ENCODE peak calls at places on chromosomes 11 and 22, in six cellular contexts. One of them, this sample, is unnamed.

GRCh38 chr11:68683952-68684384 is 376 bp upstream of the GAL start:
- DNase-seq in MM.1S: no peak
- DNase-seq in left ventricle myocardium inferior: no peak
- DNase-seq in heart right ventricle: no peak
- DNase-seq in pancreas: no peak
- DNase-seq in neural progenitor cell: no peak
- DNase-seq in this sample: no peak

GRCh38 chr22:44574057-44574456 is 76.0 kb upstream of the RTL6 start:
- DNase-seq in MM.1S: no peak
- DNase-seq in left ventricle myocardium inferior: no peak
- DNase-seq in heart right ventricle: no peak
- DNase-seq in pancreas: no peak
- DNase-seq in neural progenitor cell: no peak
- DNase-seq in this sample: no peak

GRCh38 chr11:100404907-100405306 is 282.2 kb upstream of the ARHGAP42 start:
- DNase-seq in MM.1S: no peak
- DNase-seq in left ventricle myocardium inferior: no peak
- DNase-seq in heart right ventricle: no peak
- DNase-seq in pancreas: no peak
- DNase-seq in neural progenitor cell: no peak
- DNase-seq in this sample: no peak

GRCh38 chr22:24593810-24594568 is 1.1 kb upstream of the LRRC75B start:
- DNase-seq in MM.1S: no peak
- DNase-seq in left ventricle myocardium inferior: no peak
- DNase-seq in heart right ventricle: no peak
- DNase-seq in pancreas: no peak
- DNase-seq in neural progenitor cell: no peak
- DNase-seq in this sample: no peak

GRCh38 chr11:76617553-76618265 is 52.8 kb downstream of the LRRC32 start:
- DNase-seq in MM.1S: no peak
- DNase-seq in left ventricle myocardium inferior: no peak
- DNase-seq in heart right ventricle: no peak
- DNase-seq in pancreas: no peak
- DNase-seq in neural progenitor cell: no peak
- DNase-seq in this sample: no peak

GRCh38 chr11:114202011-114202609 is 94.1 kb upstream of the NNMT start:
- DNase-seq in MM.1S: no peak
- DNase-seq in left ventricle myocardium inferior: no peak
- DNase-seq in heart right ventricle: no peak
- DNase-seq in pancreas: no peak
- DNase-seq in neural progenitor cell: no peak
- DNase-seq in this sample: no peak

GRCh38 chr11:45165806-45166603 is 19.6 kb downstream of the PRDM11 start:
- DNase-seq in MM.1S: no peak
- DNase-seq in left ventricle myocardium inferior: no peak
- DNase-seq in heart right ventricle: no peak
- DNase-seq in pancreas: peak; percentile 20
- DNase-seq in neural progenitor cell: no peak
- DNase-seq in this sample: no peak

GRCh38 chr11:123111465-123111864 is 49.5 kb upstream of the HSPA8 start:
- DNase-seq in MM.1S: peak; percentile 62
- DNase-seq in left ventricle myocardium inferior: no peak
- DNase-seq in heart right ventricle: no peak
- DNase-seq in pancreas: no peak
- DNase-seq in neural progenitor cell: peak; percentile 70
- DNase-seq in this sample: no peak

GRCh38 chr22:32281092-32281491 is 25.9 kb upstream of the SLC5A4 start:
- DNase-seq in MM.1S: no peak
- DNase-seq in left ventricle myocardium inferior: no peak
- DNase-seq in heart right ventricle: no peak
- DNase-seq in pancreas: no peak
- DNase-seq in neural progenitor cell: no peak
- DNase-seq in this sample: no peak

GRCh38 chr22:24060375-24060788 is 49.3 kb downstream of the CABIN1 start:
- DNase-seq in MM.1S: no peak
- DNase-seq in left ventricle myocardium inferior: no peak
- DNase-seq in heart right ventricle: no peak
- DNase-seq in pancreas: no peak
- DNase-seq in neural progenitor cell: no peak
- DNase-seq in this sample: no peak

GRCh38 chr11:5246772-5247478 is 2.7 kb downstream of the HBG1 start:
- DNase-seq in MM.1S: no peak
- DNase-seq in left ventricle myocardium inferior: no peak
- DNase-seq in heart right ventricle: no peak
- DNase-seq in pancreas: no peak
- DNase-seq in neural progenitor cell: no peak
- DNase-seq in this sample: no peak

GRCh38 chr11:103735497-103736032 is 300.9 kb upstream of the DDI1 start:
- DNase-seq in MM.1S: no peak
- DNase-seq in left ventricle myocardium inferior: no peak
- DNase-seq in heart right ventricle: no peak
- DNase-seq in pancreas: no peak
- DNase-seq in neural progenitor cell: no peak
- DNase-seq in this sample: no peak

GRCh38 chr11:113260096-113260425 is 54.3 kb upstream of the TTC12 start:
- DNase-seq in MM.1S: no peak
- DNase-seq in left ventricle myocardium inferior: no peak
- DNase-seq in heart right ventricle: no peak
- DNase-seq in pancreas: no peak
- DNase-seq in neural progenitor cell: no peak
- DNase-seq in this sample: no peak

GRCh38 chr11:118074785-118075184 is 2.1 kb upstream of the TMPRSS4 start:
- DNase-seq in MM.1S: no peak
- DNase-seq in left ventricle myocardium inferior: no peak
- DNase-seq in heart right ventricle: no peak
- DNase-seq in pancreas: no peak
- DNase-seq in neural progenitor cell: no peak
- DNase-seq in this sample: no peak

GRCh38 chr11:28491431-28491830 is 383.2 kb downstream of the METTL15 start:
- DNase-seq in MM.1S: no peak
- DNase-seq in left ventricle myocardium inferior: no peak
- DNase-seq in heart right ventricle: no peak
- DNase-seq in pancreas: no peak
- DNase-seq in neural progenitor cell: no peak
- DNase-seq in this sample: no peak

GRCh38 chr22:39999144-39999757 is 4.5 kb downstream of the FAM83F start:
- DNase-seq in MM.1S: no peak
- DNase-seq in left ventricle myocardium inferior: no peak
- DNase-seq in heart right ventricle: no peak
- DNase-seq in pancreas: no peak
- DNase-seq in neural progenitor cell: peak; percentile 57
- DNase-seq in this sample: no peak

GRCh38 chr11:34124885-34125668 is 19.6 kb downstream of the NAT10 start:
- DNase-seq in MM.1S: no peak
- DNase-seq in left ventricle myocardium inferior: no peak
- DNase-seq in heart right ventricle: no peak
- DNase-seq in pancreas: no peak
- DNase-seq in neural progenitor cell: no peak
- DNase-seq in this sample: no peak

GRCh38 chr11:10488121-10488580 is 33.1 kb downstream of the AMPD3 start:
- DNase-seq in MM.1S: peak; percentile 37
- DNase-seq in left ventricle myocardium inferior: no peak
- DNase-seq in heart right ventricle: no peak
- DNase-seq in pancreas: no peak
- DNase-seq in neural progenitor cell: no peak
- DNase-seq in this sample: no peak

GRCh38 chr11:120800206-120800605 is 223.7 kb upstream of the TBCEL start:
- DNase-seq in MM.1S: no peak
- DNase-seq in left ventricle myocardium inferior: no peak
- DNase-seq in heart right ventricle: no peak
- DNase-seq in pancreas: no peak
- DNase-seq in neural progenitor cell: no peak
- DNase-seq in this sample: no peak

GRCh38 chr11:80388536-80388935 is 947.7 kb upstream of the TENM4 start:
- DNase-seq in MM.1S: no peak
- DNase-seq in left ventricle myocardium inferior: no peak
- DNase-seq in heart right ventricle: no peak
- DNase-seq in pancreas: no peak
- DNase-seq in neural progenitor cell: no peak
- DNase-seq in this sample: no peak

GRCh38 chr11:45768486-45768885 is 36.5 kb upstream of the SLC35C1 start:
- DNase-seq in MM.1S: no peak
- DNase-seq in left ventricle myocardium inferior: no peak
- DNase-seq in heart right ventricle: no peak
- DNase-seq in pancreas: no peak
- DNase-seq in neural progenitor cell: no peak
- DNase-seq in this sample: no peak

GRCh38 chr22:45598596-45599217 is 72.9 kb upstream of the ATXN10 start:
- DNase-seq in MM.1S: no peak
- DNase-seq in left ventricle myocardium inferior: no peak
- DNase-seq in heart right ventricle: no peak
- DNase-seq in pancreas: peak; percentile 28
- DNase-seq in neural progenitor cell: no peak
- DNase-seq in this sample: no peak

GRCh38 chr22:19886605-19887250 is 32.1 kb upstream of the GNB1L start:
- DNase-seq in MM.1S: no peak
- DNase-seq in left ventricle myocardium inferior: peak; percentile 17
- DNase-seq in heart right ventricle: no peak
- DNase-seq in pancreas: peak; percentile 51
- DNase-seq in neural progenitor cell: no peak
- DNase-seq in this sample: no peak

GRCh38 chr11:68839953-68840641 is 1.6 kb downstream of the CPT1A start:
- DNase-seq in MM.1S: peak; percentile 69
- DNase-seq in left ventricle myocardium inferior: no peak
- DNase-seq in heart right ventricle: no peak
- DNase-seq in pancreas: no peak
- DNase-seq in neural progenitor cell: peak; percentile 18
- DNase-seq in this sample: no peak

GRCh38 chr11:6931146-6931713 is 5.0 kb downstream of the ZNF215 start:
- DNase-seq in MM.1S: no peak
- DNase-seq in left ventricle myocardium inferior: no peak
- DNase-seq in heart right ventricle: no peak
- DNase-seq in pancreas: no peak
- DNase-seq in neural progenitor cell: no peak
- DNase-seq in this sample: no peak

GRCh38 chr22:20026204-20026908 is 5.4 kb downstream of the TANGO2 start:
- DNase-seq in MM.1S: no peak
- DNase-seq in left ventricle myocardium inferior: no peak
- DNase-seq in heart right ventricle: no peak
- DNase-seq in pancreas: no peak
- DNase-seq in neural progenitor cell: no peak
- DNase-seq in this sample: no peak

GRCh38 chr11:44036811-44037657 is 10.7 kb upstream of the ACCSL start:
- DNase-seq in MM.1S: peak; percentile 82
- DNase-seq in left ventricle myocardium inferior: peak; percentile 81
- DNase-seq in heart right ventricle: peak; percentile 80
- DNase-seq in pancreas: no peak
- DNase-seq in neural progenitor cell: peak; percentile 94
- DNase-seq in this sample: peak; percentile 2

GRCh38 chr11:17351510-17352176 is at the start of gene NCR3LG1:
- DNase-seq in MM.1S: no peak
- DNase-seq in left ventricle myocardium inferior: peak; percentile 40
- DNase-seq in heart right ventricle: peak; percentile 44
- DNase-seq in pancreas: peak; percentile 63
- DNase-seq in neural progenitor cell: peak; percentile 71
- DNase-seq in this sample: no peak
- TF ChIP-seq CTCF in MM.1S: no peak
- TF ChIP-seq CTCF in left ventricle myocardium inferior: no peak
- TF ChIP-seq CTCF in heart right ventricle: no peak
- TF ChIP-seq CTCF in pancreas: no peak
- TF ChIP-seq CTCF in neural progenitor cell: no peak
- TF ChIP-seq CTCF in this sample: no peak

GRCh38 chr11:119381186-119381988 is at the start of gene USP2:
- DNase-seq in MM.1S: peak; percentile 95
- DNase-seq in left ventricle myocardium inferior: peak; percentile 95
- DNase-seq in heart right ventricle: peak; percentile 97
- DNase-seq in pancreas: peak; percentile 98
- DNase-seq in neural progenitor cell: peak; percentile 96
- DNase-seq in this sample: peak; percentile 60
- H3K4me3 ChIP-seq in MM.1S: peak within 1 kb of the TSS; percentile 70
- H3K4me3 ChIP-seq in left ventricle myocardium inferior: peak within 1 kb of the TSS; percentile 68
- H3K4me3 ChIP-seq in heart right ventricle: peak within 1 kb of the TSS; percentile 66
- H3K4me3 ChIP-seq in pancreas: peak within 1 kb of the TSS; percentile 56
- H3K4me3 ChIP-seq in neural progenitor cell: peak within 1 kb of the TSS; percentile 57
- H3K4me3 ChIP-seq in this sample: peak within 1 kb of the TSS; percentile 58

DNA sequence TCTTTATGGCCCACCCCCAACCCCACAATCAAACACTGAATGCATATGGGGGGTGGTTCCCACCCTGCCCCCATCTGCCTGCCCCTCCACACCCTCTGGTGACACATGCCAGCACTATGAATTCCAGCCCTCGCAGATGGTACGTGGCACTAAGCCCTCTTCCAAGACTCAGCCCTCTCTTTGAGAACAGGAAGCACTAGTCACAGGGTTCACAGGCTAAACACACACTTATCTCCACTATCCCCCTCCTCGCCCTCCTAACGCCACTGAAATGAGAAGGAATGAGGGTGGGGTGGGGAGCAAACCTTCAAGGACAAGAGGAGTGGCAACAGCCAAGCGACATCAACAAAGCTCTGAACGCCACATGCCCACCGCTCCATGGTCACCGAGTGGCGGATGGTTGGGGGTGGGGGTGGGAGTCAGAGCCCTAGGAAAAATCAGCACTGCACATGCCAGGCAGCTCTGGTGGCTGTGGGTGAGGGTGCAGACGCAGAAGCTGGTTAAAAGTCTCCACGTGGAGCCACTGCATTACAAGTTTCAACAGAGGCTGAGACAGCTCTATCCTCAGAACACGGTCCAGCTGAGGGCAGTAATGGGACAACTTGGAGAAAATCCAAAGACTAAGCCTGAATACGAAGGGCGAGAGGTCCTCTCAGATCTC is 33.6 kb downstream of the TMEM184B start:
- DNase-seq in MM.1S: no peak
- DNase-seq in left ventricle myocardium inferior: no peak
- DNase-seq in heart right ventricle: no peak
- DNase-seq in pancreas: no peak
- DNase-seq in neural progenitor cell: no peak
- DNase-seq in this sample: no peak
- TF ChIP-seq CTCF in MM.1S: no peak
- TF ChIP-seq CTCF in left ventricle myocardium inferior: peak; percentile 45
- TF ChIP-seq CTCF in heart right ventricle: peak; percentile 22
- TF ChIP-seq CTCF in pancreas: no peak
- TF ChIP-seq CTCF in neural progenitor cell: no peak
- TF ChIP-seq CTCF in this sample: no peak

DNA sequence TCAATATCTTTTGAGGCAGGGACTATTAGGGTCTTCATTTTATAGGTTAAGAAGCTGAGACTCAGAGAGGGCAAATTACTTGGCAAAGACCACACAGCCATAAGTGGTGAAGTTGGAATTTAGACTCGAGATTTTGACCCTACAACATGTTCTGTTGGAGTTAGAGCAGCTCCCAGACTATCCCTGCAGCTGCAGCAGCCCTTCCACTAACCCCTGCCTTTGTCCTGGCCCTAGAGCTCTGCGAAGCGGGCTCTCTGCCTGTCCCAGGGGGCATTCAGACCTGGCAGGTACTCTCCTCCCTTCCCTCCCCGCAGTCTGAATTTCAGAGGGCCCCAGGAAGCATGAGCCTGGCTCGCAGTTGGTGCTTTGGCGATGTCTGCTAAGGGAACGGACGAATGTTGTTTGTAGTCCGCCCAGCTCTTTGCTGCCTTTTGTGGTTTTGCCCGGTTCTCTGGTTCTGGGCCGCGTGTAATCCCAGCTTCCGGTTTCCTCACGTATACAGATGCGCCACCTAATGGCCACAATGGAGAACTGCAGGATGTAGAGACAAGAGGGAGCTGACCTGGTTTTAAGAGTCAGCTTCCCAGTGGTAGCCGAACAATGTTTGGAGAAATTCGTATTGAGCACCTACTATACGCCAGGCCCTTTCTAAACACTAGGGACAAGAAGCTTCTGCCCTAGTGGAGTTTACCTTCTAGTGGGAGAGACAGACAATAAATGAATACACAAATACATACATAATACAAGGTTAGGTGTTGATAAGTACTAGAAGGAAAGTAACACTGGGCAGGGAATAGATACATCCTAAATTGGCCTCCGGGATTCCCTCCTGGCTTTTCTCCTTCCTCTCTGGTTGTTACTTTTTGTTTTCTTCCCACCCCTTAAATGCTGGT is 125.2 kb downstream of the ST3GAL4 start:
- DNase-seq in MM.1S: peak; percentile 91
- DNase-seq in left ventricle myocardium inferior: peak; percentile 75
- DNase-seq in heart right ventricle: peak; percentile 68
- DNase-seq in pancreas: no peak
- DNase-seq in neural progenitor cell: peak; percentile 91
- DNase-seq in this sample: peak; percentile 69
- H3K4me3 ChIP-seq in MM.1S: peak overlapping the region; percentile 36
- H3K4me3 ChIP-seq in left ventricle myocardium inferior: peak overlapping the region; percentile 38
- H3K4me3 ChIP-seq in heart right ventricle: no peak overlapping the region
- H3K4me3 ChIP-seq in pancreas: no peak overlapping the region
- H3K4me3 ChIP-seq in neural progenitor cell: no peak overlapping the region
- H3K4me3 ChIP-seq in this sample: peak overlapping the region; percentile 12

This sample was measured in GM12864.